ENCODE peak calls at places on chromosomes 12 and 14, in four cellular contexts. C is stromal cell of bone marrow; G is A172; O is activated CD4-positive, alpha-beta T cell treated with anti-CD3 and anti-CD28 coated beads, Interleukin-2, amount 10 ng/mL, durations not matched to agents 7 days and 5 days. D is an unnamed sample.

GRCh38 chr12:132633901-132634300 is 15.3 kb downstream of the P2RX2 start:
- DNase-seq in C (no peak), G (no peak), O (no peak), D (no peak)

GRCh38 chr12:128820723-128821432 is 2.9 kb downstream of the SLC15A4 start:
- DNase-seq in C (no peak), G (no peak), O (peak), D (no peak)

GRCh38 chr14:69571879-69572633 is 2.6 kb downstream of the CCDC177 start:
- DNase-seq in C (no peak), G (no peak), O (no peak), D (no peak)

GRCh38 chr12:32789911-32790310 is 34.2 kb upstream of the YARS2 start:
- DNase-seq in C (no peak), G (no peak), O (no peak), D (no peak)

GRCh38 chr12:21934173-21934572 is 7.1 kb downstream of the ABCC9 start:
- DNase-seq in C (peak), G (no peak), O (no peak), D (no peak)

GRCh38 chr14:104100171-104101085 is 14.9 kb downstream of the ASPG start:
- DNase-seq in C (no peak), G (no peak), O (no peak), D (no peak)

GRCh38 chr14:102279688-102280348 is 25.1 kb downstream of the MOK start:
- DNase-seq in C (peak), G (peak), O (no peak), D (no peak)

GRCh38 chr14:42112108-42112507 is 505.4 kb downstream of the LRFN5 start:
- DNase-seq in C (peak), G (peak), O (no peak), D (no peak)

GRCh38 chr12:118052324-118053070 is 8.5 kb downstream of the WSB2 start:
- DNase-seq in C (peak), G (peak), O (no peak), D (no peak)

GRCh38 chr14:50040401-50040775 is 76.0 kb downstream of the VCPKMT start:
- DNase-seq in C (no peak), G (peak), O (peak), D (peak)

GRCh38 chr14:68216072-68216471 is 396.5 kb downstream of the RAD51B start:
- DNase-seq in C (no peak), G (no peak), O (no peak), D (no peak)

GRCh38 chr12:91074068-91074819 is 16.4 kb upstream of the KERA start:
- DNase-seq in C (peak), G (no peak), O (no peak), D (no peak)

GRCh38 chr14:95317817-95318343 is 1.8 kb downstream of the CLMN start:
- DNase-seq in C (no peak), G (no peak), O (no peak), D (no peak)

GRCh38 chr12:27335364-27336145 is 2.9 kb downstream of the BMAL2 start:
- DNase-seq in C (no peak), G (no peak), O (no peak), D (no peak)

GRCh38 chr12:674272-674781 is 11.1 kb upstream of the NINJ2 start:
- DNase-seq in C (no peak), G (no peak), O (peak), D (peak)

GRCh38 chr12:78865297-78865955 is 852 bp downstream of the SYT1 start:
- DNase-seq in C (no peak), G (no peak), O (no peak), D (no peak)

GRCh38 chr12:28222081-28222700 is 31.9 kb downstream of the CCDC91 start:
- DNase-seq in C (no peak), G (no peak), O (peak), D (no peak)

GRCh38 chr12:39813776-39814175 is 194.2 kb upstream of the ABCD2 start:
- DNase-seq in C (peak), G (no peak), O (no peak), D (no peak)

GRCh38 chr12:100827901-100828520 is 33.4 kb downstream of the ANO4 start:
- DNase-seq in C (peak), G (peak), O (no peak), D (no peak)

GRCh38 chr14:72451081-72451972 is 442.6 kb downstream of the DPF3 start:
- DNase-seq in C (no peak), G (peak), O (peak), D (no peak)

GRCh38 chr14:103392572-103392971 is 7.4 kb downstream of the MARK3 start:
- DNase-seq in C (no peak), G (no peak), O (no peak), D (no peak)

GRCh38 chr12:63931703-63932102 is 87.2 kb downstream of the SRGAP1 start:
- DNase-seq in C (no peak), G (no peak), O (no peak), D (no peak)

GRCh38 chr12:31118831-31119530 is 45.3 kb downstream of the DDX11 start:
- DNase-seq in C (no peak), G (no peak), O (no peak), D (no peak)

GRCh38 chr14:26389646-26390508 is 208.0 kb downstream of the NOVA1 start:
- DNase-seq in C (peak), G (no peak), O (no peak), D (no peak)

GRCh38 chr14:34044666-34045306 is 93.9 kb upstream of the EGLN3 start:
- DNase-seq in C (no peak), G (no peak), O (no peak), D (no peak)

GRCh38 chr14:39109893-39110715 is 4.0 kb upstream of the GEMIN2 start:
- DNase-seq in C (no peak), G (no peak), O (no peak), D (no peak)

GRCh38 chr12:80627773-80628172 is 79.7 kb upstream of the MYF6 start:
- DNase-seq in C (no peak), G (peak), O (no peak), D (no peak)

D was measured in GDM1.